ENCODE peak calls at places on chromosomes 16 and 17, in four cellular contexts. X is activated CD8-positive, alpha-beta memory T cell treated with anti-CD3 and anti-CD28 coated beads for 24 hours; H is fibroblast of the conjunctiva; I is stimulated activated CD8-positive, alpha-beta memory T cell treated with anti-CD3 and anti-CD28 coated beads, Interleukin-2, amount 100 ng/mL, for 1 hour. W is an unnamed sample.

GRCh38 chr17:51045616-51046526 is 74.8 kb downstream of the SPAG9 start:
- DNase-seq in H (no peak), I (no peak), X (no peak), W (no peak)

GRCh38 chr16:49499018-49499785 is 125.6 kb downstream of the C16orf78 start:
- DNase-seq in X (no peak), I (no peak), H (no peak), W (no peak)

GRCh38 chr17:53428913-53429312 is 393.8 kb upstream of the KIF2B start:
- DNase-seq in H (no peak), X (no peak), I (no peak), W (no peak)

GRCh38 chr16:11181889-11182279 is 74.1 kb downstream of the SOCS1 start:
- DNase-seq in X (no peak), I (no peak), H (no peak), W (no peak)

GRCh38 chr17:31052187-31052889 is 42.4 kb upstream of the NF1 start:
- DNase-seq in I (no peak), X (no peak), H (peak; percentile 87), W (peak; percentile 90)

GRCh38 chr17:64778367-64779290 is 116.5 kb upstream of the SMURF2 start:
- DNase-seq in X (peak; percentile 77), I (no peak), H (no peak), W (no peak)

GRCh38 chr17:64779344-64780095 is 117.4 kb upstream of the SMURF2 start:
- DNase-seq in H (no peak), X (peak; percentile 57), I (no peak), W (no peak)

GRCh38 chr17:79699386-79700036 is 31.2 kb upstream of the ENPP7 start:
- DNase-seq in I (no peak), X (no peak), H (no peak), W (no peak)

GRCh38 chr17:46841561-46842379 is 9.6 kb upstream of the WNT9B start:
- DNase-seq in I (no peak), X (peak; percentile 72), H (no peak), W (no peak)

GRCh38 chr17:57086069-57086930 is 1.3 kb downstream of the AKAP1 start:
- DNase-seq in H (no peak), I (no peak), X (peak; percentile 68), W (no peak)

GRCh38 chr17:19928299-19928698 is 49.3 kb downstream of the AKAP10 start:
- DNase-seq in H (peak; percentile 23), X (no peak), I (no peak), W (peak; percentile 91)

GRCh38 chr16:85781685-85782370 is 17.5 kb downstream of the EMC8 start:
- DNase-seq in H (peak; percentile 35), X (no peak), I (no peak), W (no peak)

GRCh38 chr17:75843577-75844529 is at the start of gene UNC13D:
- DNase-seq in H (no peak), I (no peak), X (peak; percentile 85), W (no peak)

GRCh38 chr17:2706911-2707510 is 4.6 kb downstream of the CLUH start:
- DNase-seq in H (no peak), I (no peak), X (no peak), W (no peak)

GRCh38 chr16:53745126-53745525 is 41.2 kb downstream of the FTO start:
- DNase-seq in X (no peak), H (peak; percentile 30), I (no peak), W (peak; percentile 43)

GRCh38 chr16:4976079-4976478 is 17.9 kb downstream of the SEC14L5 start:
- DNase-seq in X (no peak), H (no peak), I (no peak), W (no peak)

GRCh38 chr17:55149485-55149884 is 115.3 kb upstream of the HLF start:
- DNase-seq in H (no peak), I (no peak), X (no peak), W (no peak)

GRCh38 chr16:46591257-46591656 is 29.9 kb downstream of the SHCBP1 start:
- DNase-seq in X (no peak), H (no peak), I (no peak), W (no peak)

GRCh38 chr17:31078290-31078689 is 16.5 kb upstream of the NF1 start:
- DNase-seq in H (no peak), X (no peak), I (no peak), W (no peak)

GRCh38 chr16:67528870-67529638 is 425 bp downstream of the RIPOR1 start:
- DNase-seq in H (no peak), X (peak; percentile 74), I (no peak), W (no peak)

GRCh38 chr17:53626286-53626685 is 196.4 kb upstream of the KIF2B start:
- DNase-seq in X (no peak), I (no peak), H (peak; percentile 6), W (peak; percentile 21)

GRCh38 chr16:85390511-85391174 is 222.5 kb upstream of the GSE1 start:
- DNase-seq in X (no peak), I (no peak), H (peak; percentile 56), W (peak; percentile 74)

GRCh38 chr17:1532836-1533602 is 16.6 kb upstream of the INPP5K start:
- DNase-seq in X (peak; percentile 60), I (peak; percentile 17), H (no peak), W (no peak)